ENCODE peak calls at places on chromosomes 1 and 21, in five cellular contexts. One of them, this sample, is unnamed.

GRCh38 chr1:6660415-6661049 is 35.9 kb downstream of the THAP3 start:
- DNase-seq in activated gamma-delta T cell treated with anti-CD3 and anti-CD28 coated beads, Interleukin-2, amount 50 U/mL, for 16 hours: no peak
- DNase-seq in endothelial cell: no peak
- DNase-seq in activated CD8-positive, alpha-beta T cell treated with anti-CD3 and anti-CD28 coated beads for 36 hours: no peak
- DNase-seq in stimulated activated CD4-positive, alpha-beta T cell treated with anti-CD3 and anti-CD28 coated beads, Interleukin-15, amount 100 ng/mL, for 24 hours: no peak
- DNase-seq in this sample: no peak

GRCh38 chr1:27412502-27412901 is 20.1 kb downstream of the GPR3 start:
- DNase-seq in activated gamma-delta T cell treated with anti-CD3 and anti-CD28 coated beads, Interleukin-2, amount 50 U/mL, for 16 hours: no peak
- DNase-seq in endothelial cell: no peak
- DNase-seq in activated CD8-positive, alpha-beta T cell treated with anti-CD3 and anti-CD28 coated beads for 36 hours: no peak
- DNase-seq in stimulated activated CD4-positive, alpha-beta T cell treated with anti-CD3 and anti-CD28 coated beads, Interleukin-15, amount 100 ng/mL, for 24 hours: no peak
- DNase-seq in this sample: no peak

GRCh38 chr1:202107321-202107761 is 15.4 kb upstream of the GPR37L1 start:
- DNase-seq in activated gamma-delta T cell treated with anti-CD3 and anti-CD28 coated beads, Interleukin-2, amount 50 U/mL, for 16 hours: no peak
- DNase-seq in endothelial cell: no peak
- DNase-seq in activated CD8-positive, alpha-beta T cell treated with anti-CD3 and anti-CD28 coated beads for 36 hours: no peak
- DNase-seq in stimulated activated CD4-positive, alpha-beta T cell treated with anti-CD3 and anti-CD28 coated beads, Interleukin-15, amount 100 ng/mL, for 24 hours: no peak
- DNase-seq in this sample: no peak

GRCh38 chr1:244758700-244759099 is 76.8 kb upstream of the COX20 start:
- DNase-seq in activated gamma-delta T cell treated with anti-CD3 and anti-CD28 coated beads, Interleukin-2, amount 50 U/mL, for 16 hours: no peak
- DNase-seq in endothelial cell: no peak
- DNase-seq in activated CD8-positive, alpha-beta T cell treated with anti-CD3 and anti-CD28 coated beads for 36 hours: no peak
- DNase-seq in stimulated activated CD4-positive, alpha-beta T cell treated with anti-CD3 and anti-CD28 coated beads, Interleukin-15, amount 100 ng/mL, for 24 hours: no peak
- DNase-seq in this sample: no peak

GRCh38 chr1:48784301-48784700 is 7.6 kb upstream of the BEND5 start:
- DNase-seq in activated gamma-delta T cell treated with anti-CD3 and anti-CD28 coated beads, Interleukin-2, amount 50 U/mL, for 16 hours: no peak
- DNase-seq in endothelial cell: no peak
- DNase-seq in activated CD8-positive, alpha-beta T cell treated with anti-CD3 and anti-CD28 coated beads for 36 hours: no peak
- DNase-seq in stimulated activated CD4-positive, alpha-beta T cell treated with anti-CD3 and anti-CD28 coated beads, Interleukin-15, amount 100 ng/mL, for 24 hours: no peak
- DNase-seq in this sample: no peak

GRCh38 chr1:178254433-178254832 is 160.5 kb downstream of the RASAL2 start:
- DNase-seq in activated gamma-delta T cell treated with anti-CD3 and anti-CD28 coated beads, Interleukin-2, amount 50 U/mL, for 16 hours: no peak
- DNase-seq in endothelial cell: no peak
- DNase-seq in activated CD8-positive, alpha-beta T cell treated with anti-CD3 and anti-CD28 coated beads for 36 hours: no peak
- DNase-seq in stimulated activated CD4-positive, alpha-beta T cell treated with anti-CD3 and anti-CD28 coated beads, Interleukin-15, amount 100 ng/mL, for 24 hours: no peak
- DNase-seq in this sample: no peak

GRCh38 chr1:68276448-68276847 is 44.1 kb upstream of the WLS start:
- DNase-seq in activated gamma-delta T cell treated with anti-CD3 and anti-CD28 coated beads, Interleukin-2, amount 50 U/mL, for 16 hours: no peak
- DNase-seq in endothelial cell: no peak
- DNase-seq in activated CD8-positive, alpha-beta T cell treated with anti-CD3 and anti-CD28 coated beads for 36 hours: no peak
- DNase-seq in stimulated activated CD4-positive, alpha-beta T cell treated with anti-CD3 and anti-CD28 coated beads, Interleukin-15, amount 100 ng/mL, for 24 hours: no peak
- DNase-seq in this sample: no peak

GRCh38 chr1:178093958-178094751 is at the start of gene RASAL2:
- DNase-seq in activated gamma-delta T cell treated with anti-CD3 and anti-CD28 coated beads, Interleukin-2, amount 50 U/mL, for 16 hours: no peak
- DNase-seq in endothelial cell: peak; percentile 74
- DNase-seq in activated CD8-positive, alpha-beta T cell treated with anti-CD3 and anti-CD28 coated beads for 36 hours: peak; percentile 2
- DNase-seq in stimulated activated CD4-positive, alpha-beta T cell treated with anti-CD3 and anti-CD28 coated beads, Interleukin-15, amount 100 ng/mL, for 24 hours: peak; percentile 21
- DNase-seq in this sample: peak; percentile 20

GRCh38 chr1:205237526-205238484 is 10.1 kb downstream of the TMCC2 start:
- DNase-seq in activated gamma-delta T cell treated with anti-CD3 and anti-CD28 coated beads, Interleukin-2, amount 50 U/mL, for 16 hours: no peak
- DNase-seq in endothelial cell: no peak
- DNase-seq in activated CD8-positive, alpha-beta T cell treated with anti-CD3 and anti-CD28 coated beads for 36 hours: peak; percentile 75
- DNase-seq in stimulated activated CD4-positive, alpha-beta T cell treated with anti-CD3 and anti-CD28 coated beads, Interleukin-15, amount 100 ng/mL, for 24 hours: peak; percentile 83
- DNase-seq in this sample: no peak

GRCh38 chr1:178093150-178093957 is 550 bp upstream of the RASAL2 start:
- DNase-seq in activated gamma-delta T cell treated with anti-CD3 and anti-CD28 coated beads, Interleukin-2, amount 50 U/mL, for 16 hours: no peak
- DNase-seq in endothelial cell: peak; percentile 91
- DNase-seq in activated CD8-positive, alpha-beta T cell treated with anti-CD3 and anti-CD28 coated beads for 36 hours: peak; percentile 54
- DNase-seq in stimulated activated CD4-positive, alpha-beta T cell treated with anti-CD3 and anti-CD28 coated beads, Interleukin-15, amount 100 ng/mL, for 24 hours: peak; percentile 72
- DNase-seq in this sample: peak; percentile 87

GRCh38 chr1:51569284-51570062 is 47.4 kb upstream of the OSBPL9 start:
- DNase-seq in activated gamma-delta T cell treated with anti-CD3 and anti-CD28 coated beads, Interleukin-2, amount 50 U/mL, for 16 hours: no peak
- DNase-seq in endothelial cell: no peak
- DNase-seq in activated CD8-positive, alpha-beta T cell treated with anti-CD3 and anti-CD28 coated beads for 36 hours: peak; percentile 68
- DNase-seq in stimulated activated CD4-positive, alpha-beta T cell treated with anti-CD3 and anti-CD28 coated beads, Interleukin-15, amount 100 ng/mL, for 24 hours: peak; percentile 63
- DNase-seq in this sample: peak; percentile 63

GRCh38 chr1:241531195-241532172 is 694 bp upstream of the KMO start:
- DNase-seq in activated gamma-delta T cell treated with anti-CD3 and anti-CD28 coated beads, Interleukin-2, amount 50 U/mL, for 16 hours: no peak
- DNase-seq in endothelial cell: no peak
- DNase-seq in activated CD8-positive, alpha-beta T cell treated with anti-CD3 and anti-CD28 coated beads for 36 hours: no peak
- DNase-seq in stimulated activated CD4-positive, alpha-beta T cell treated with anti-CD3 and anti-CD28 coated beads, Interleukin-15, amount 100 ng/mL, for 24 hours: no peak
- DNase-seq in this sample: peak; percentile 95

GRCh38 chr1:225426395-225427248 is 1.2 kb downstream of the LBR start:
- DNase-seq in activated gamma-delta T cell treated with anti-CD3 and anti-CD28 coated beads, Interleukin-2, amount 50 U/mL, for 16 hours: no peak
- DNase-seq in endothelial cell: no peak
- DNase-seq in activated CD8-positive, alpha-beta T cell treated with anti-CD3 and anti-CD28 coated beads for 36 hours: peak; percentile 54
- DNase-seq in stimulated activated CD4-positive, alpha-beta T cell treated with anti-CD3 and anti-CD28 coated beads, Interleukin-15, amount 100 ng/mL, for 24 hours: peak; percentile 51
- DNase-seq in this sample: peak; percentile 33

GRCh38 chr1:208211901-208212843 is 32.0 kb downstream of the PLXNA2 start:
- DNase-seq in activated gamma-delta T cell treated with anti-CD3 and anti-CD28 coated beads, Interleukin-2, amount 50 U/mL, for 16 hours: no peak
- DNase-seq in endothelial cell: peak; percentile 39
- DNase-seq in activated CD8-positive, alpha-beta T cell treated with anti-CD3 and anti-CD28 coated beads for 36 hours: no peak
- DNase-seq in stimulated activated CD4-positive, alpha-beta T cell treated with anti-CD3 and anti-CD28 coated beads, Interleukin-15, amount 100 ng/mL, for 24 hours: no peak
- DNase-seq in this sample: no peak

GRCh38 chr1:234643111-234643849 is 33.3 kb upstream of the IRF2BP2 start:
- DNase-seq in activated gamma-delta T cell treated with anti-CD3 and anti-CD28 coated beads, Interleukin-2, amount 50 U/mL, for 16 hours: no peak
- DNase-seq in endothelial cell: no peak
- DNase-seq in activated CD8-positive, alpha-beta T cell treated with anti-CD3 and anti-CD28 coated beads for 36 hours: no peak
- DNase-seq in stimulated activated CD4-positive, alpha-beta T cell treated with anti-CD3 and anti-CD28 coated beads, Interleukin-15, amount 100 ng/mL, for 24 hours: no peak
- DNase-seq in this sample: no peak

GRCh38 chr1:69524010-69524409 is 43.7 kb upstream of the LRRC7 start:
- DNase-seq in activated gamma-delta T cell treated with anti-CD3 and anti-CD28 coated beads, Interleukin-2, amount 50 U/mL, for 16 hours: no peak
- DNase-seq in endothelial cell: no peak
- DNase-seq in activated CD8-positive, alpha-beta T cell treated with anti-CD3 and anti-CD28 coated beads for 36 hours: no peak
- DNase-seq in stimulated activated CD4-positive, alpha-beta T cell treated with anti-CD3 and anti-CD28 coated beads, Interleukin-15, amount 100 ng/mL, for 24 hours: no peak
- DNase-seq in this sample: no peak

GRCh38 chr1:202807367-202807925 is 775 bp downstream of the KDM5B start:
- DNase-seq in activated gamma-delta T cell treated with anti-CD3 and anti-CD28 coated beads, Interleukin-2, amount 50 U/mL, for 16 hours: peak; percentile 13
- DNase-seq in endothelial cell: peak; percentile 15
- DNase-seq in activated CD8-positive, alpha-beta T cell treated with anti-CD3 and anti-CD28 coated beads for 36 hours: peak; percentile 64
- DNase-seq in stimulated activated CD4-positive, alpha-beta T cell treated with anti-CD3 and anti-CD28 coated beads, Interleukin-15, amount 100 ng/mL, for 24 hours: peak; percentile 61
- DNase-seq in this sample: no peak

GRCh38 chr1:1431845-1432565 is 3.5 kb upstream of the VWA1 start:
- DNase-seq in activated gamma-delta T cell treated with anti-CD3 and anti-CD28 coated beads, Interleukin-2, amount 50 U/mL, for 16 hours: no peak
- DNase-seq in endothelial cell: no peak
- DNase-seq in activated CD8-positive, alpha-beta T cell treated with anti-CD3 and anti-CD28 coated beads for 36 hours: no peak
- DNase-seq in stimulated activated CD4-positive, alpha-beta T cell treated with anti-CD3 and anti-CD28 coated beads, Interleukin-15, amount 100 ng/mL, for 24 hours: no peak
- DNase-seq in this sample: no peak

GRCh38 chr1:172265905-172266304 is 154.6 kb upstream of the C1orf105 start:
- DNase-seq in activated gamma-delta T cell treated with anti-CD3 and anti-CD28 coated beads, Interleukin-2, amount 50 U/mL, for 16 hours: no peak
- DNase-seq in endothelial cell: no peak
- DNase-seq in activated CD8-positive, alpha-beta T cell treated with anti-CD3 and anti-CD28 coated beads for 36 hours: no peak
- DNase-seq in stimulated activated CD4-positive, alpha-beta T cell treated with anti-CD3 and anti-CD28 coated beads, Interleukin-15, amount 100 ng/mL, for 24 hours: no peak
- DNase-seq in this sample: no peak

GRCh38 chr1:196897158-196897828 is 9.4 kb downstream of the CFHR4 start:
- DNase-seq in activated gamma-delta T cell treated with anti-CD3 and anti-CD28 coated beads, Interleukin-2, amount 50 U/mL, for 16 hours: no peak
- DNase-seq in endothelial cell: no peak
- DNase-seq in activated CD8-positive, alpha-beta T cell treated with anti-CD3 and anti-CD28 coated beads for 36 hours: no peak
- DNase-seq in stimulated activated CD4-positive, alpha-beta T cell treated with anti-CD3 and anti-CD28 coated beads, Interleukin-15, amount 100 ng/mL, for 24 hours: peak; percentile 1
- DNase-seq in this sample: no peak

GRCh38 chr1:2145946-2146835 is 48.4 kb downstream of the FAAP20 start:
- DNase-seq in activated gamma-delta T cell treated with anti-CD3 and anti-CD28 coated beads, Interleukin-2, amount 50 U/mL, for 16 hours: no peak
- DNase-seq in endothelial cell: no peak
- DNase-seq in activated CD8-positive, alpha-beta T cell treated with anti-CD3 and anti-CD28 coated beads for 36 hours: peak; percentile 61
- DNase-seq in stimulated activated CD4-positive, alpha-beta T cell treated with anti-CD3 and anti-CD28 coated beads, Interleukin-15, amount 100 ng/mL, for 24 hours: no peak
- DNase-seq in this sample: no peak

GRCh38 chr21:45496968-45497845 is 45.0 kb downstream of the SLC19A1 start:
- DNase-seq in activated gamma-delta T cell treated with anti-CD3 and anti-CD28 coated beads, Interleukin-2, amount 50 U/mL, for 16 hours: no peak
- DNase-seq in endothelial cell: no peak
- DNase-seq in activated CD8-positive, alpha-beta T cell treated with anti-CD3 and anti-CD28 coated beads for 36 hours: no peak
- DNase-seq in stimulated activated CD4-positive, alpha-beta T cell treated with anti-CD3 and anti-CD28 coated beads, Interleukin-15, amount 100 ng/mL, for 24 hours: no peak
- DNase-seq in this sample: no peak

GRCh38 chr1:97630281-97630680 is 290.6 kb downstream of the DPYD start:
- DNase-seq in activated gamma-delta T cell treated with anti-CD3 and anti-CD28 coated beads, Interleukin-2, amount 50 U/mL, for 16 hours: no peak
- DNase-seq in endothelial cell: peak; percentile 6
- DNase-seq in activated CD8-positive, alpha-beta T cell treated with anti-CD3 and anti-CD28 coated beads for 36 hours: no peak
- DNase-seq in stimulated activated CD4-positive, alpha-beta T cell treated with anti-CD3 and anti-CD28 coated beads, Interleukin-15, amount 100 ng/mL, for 24 hours: no peak
- DNase-seq in this sample: no peak

GRCh38 chr1:217076902-217077301 is 353.7 kb upstream of the ESRRG start:
- DNase-seq in activated gamma-delta T cell treated with anti-CD3 and anti-CD28 coated beads, Interleukin-2, amount 50 U/mL, for 16 hours: no peak
- DNase-seq in endothelial cell: no peak
- DNase-seq in activated CD8-positive, alpha-beta T cell treated with anti-CD3 and anti-CD28 coated beads for 36 hours: no peak
- DNase-seq in stimulated activated CD4-positive, alpha-beta T cell treated with anti-CD3 and anti-CD28 coated beads, Interleukin-15, amount 100 ng/mL, for 24 hours: no peak
- DNase-seq in this sample: no peak

GRCh38 chr1:23251812-23252211 is 34.5 kb upstream of the HTR1D start:
- DNase-seq in activated gamma-delta T cell treated with anti-CD3 and anti-CD28 coated beads, Interleukin-2, amount 50 U/mL, for 16 hours: no peak
- DNase-seq in endothelial cell: no peak
- DNase-seq in activated CD8-positive, alpha-beta T cell treated with anti-CD3 and anti-CD28 coated beads for 36 hours: no peak
- DNase-seq in stimulated activated CD4-positive, alpha-beta T cell treated with anti-CD3 and anti-CD28 coated beads, Interleukin-15, amount 100 ng/mL, for 24 hours: no peak
- DNase-seq in this sample: no peak

GRCh38 chr1:154589780-154590179 is 18.2 kb downstream of the ADAR start:
- DNase-seq in activated gamma-delta T cell treated with anti-CD3 and anti-CD28 coated beads, Interleukin-2, amount 50 U/mL, for 16 hours: no peak
- DNase-seq in endothelial cell: no peak
- DNase-seq in activated CD8-positive, alpha-beta T cell treated with anti-CD3 and anti-CD28 coated beads for 36 hours: no peak
- DNase-seq in stimulated activated CD4-positive, alpha-beta T cell treated with anti-CD3 and anti-CD28 coated beads, Interleukin-15, amount 100 ng/mL, for 24 hours: no peak
- DNase-seq in this sample: no peak

GRCh38 chr21:35156293-35156976 is 107.3 kb upstream of the RUNX1 start:
- DNase-seq in activated gamma-delta T cell treated with anti-CD3 and anti-CD28 coated beads, Interleukin-2, amount 50 U/mL, for 16 hours: no peak
- DNase-seq in endothelial cell: no peak
- DNase-seq in activated CD8-positive, alpha-beta T cell treated with anti-CD3 and anti-CD28 coated beads for 36 hours: no peak
- DNase-seq in stimulated activated CD4-positive, alpha-beta T cell treated with anti-CD3 and anti-CD28 coated beads, Interleukin-15, amount 100 ng/mL, for 24 hours: no peak
- DNase-seq in this sample: no peak

GRCh38 chr1:53957231-53957818 is 11.2 kb downstream of the LRRC42 start:
- DNase-seq in activated gamma-delta T cell treated with anti-CD3 and anti-CD28 coated beads, Interleukin-2, amount 50 U/mL, for 16 hours: no peak
- DNase-seq in endothelial cell: no peak
- DNase-seq in activated CD8-positive, alpha-beta T cell treated with anti-CD3 and anti-CD28 coated beads for 36 hours: no peak
- DNase-seq in stimulated activated CD4-positive, alpha-beta T cell treated with anti-CD3 and anti-CD28 coated beads, Interleukin-15, amount 100 ng/mL, for 24 hours: no peak
- DNase-seq in this sample: no peak

GRCh38 chr1:47212636-47213229 is 19.3 kb downstream of the TAL1 start:
- DNase-seq in activated gamma-delta T cell treated with anti-CD3 and anti-CD28 coated beads, Interleukin-2, amount 50 U/mL, for 16 hours: no peak
- DNase-seq in endothelial cell: no peak
- DNase-seq in activated CD8-positive, alpha-beta T cell treated with anti-CD3 and anti-CD28 coated beads for 36 hours: no peak
- DNase-seq in stimulated activated CD4-positive, alpha-beta T cell treated with anti-CD3 and anti-CD28 coated beads, Interleukin-15, amount 100 ng/mL, for 24 hours: no peak
- DNase-seq in this sample: no peak

GRCh38 chr1:109803901-109804331 is 40.2 kb upstream of the EPS8L3 start:
- DNase-seq in activated gamma-delta T cell treated with anti-CD3 and anti-CD28 coated beads, Interleukin-2, amount 50 U/mL, for 16 hours: no peak
- DNase-seq in endothelial cell: no peak
- DNase-seq in activated CD8-positive, alpha-beta T cell treated with anti-CD3 and anti-CD28 coated beads for 36 hours: no peak
- DNase-seq in stimulated activated CD4-positive, alpha-beta T cell treated with anti-CD3 and anti-CD28 coated beads, Interleukin-15, amount 100 ng/mL, for 24 hours: no peak
- DNase-seq in this sample: no peak

GRCh38 chr21:44000360-44000759 is 11.7 kb upstream of the TRAPPC10 start:
- DNase-seq in activated gamma-delta T cell treated with anti-CD3 and anti-CD28 coated beads, Interleukin-2, amount 50 U/mL, for 16 hours: no peak
- DNase-seq in endothelial cell: no peak
- DNase-seq in activated CD8-positive, alpha-beta T cell treated with anti-CD3 and anti-CD28 coated beads for 36 hours: no peak
- DNase-seq in stimulated activated CD4-positive, alpha-beta T cell treated with anti-CD3 and anti-CD28 coated beads, Interleukin-15, amount 100 ng/mL, for 24 hours: no peak
- DNase-seq in this sample: no peak

GRCh38 chr1:204241914-204242313 is 28.1 kb upstream of the GOLT1A start:
- DNase-seq in activated gamma-delta T cell treated with anti-CD3 and anti-CD28 coated beads, Interleukin-2, amount 50 U/mL, for 16 hours: no peak
- DNase-seq in endothelial cell: no peak
- DNase-seq in activated CD8-positive, alpha-beta T cell treated with anti-CD3 and anti-CD28 coated beads for 36 hours: no peak
- DNase-seq in stimulated activated CD4-positive, alpha-beta T cell treated with anti-CD3 and anti-CD28 coated beads, Interleukin-15, amount 100 ng/mL, for 24 hours: no peak
- DNase-seq in this sample: no peak

GRCh38 chr1:200250469-200250868 is 159.4 kb downstream of the ZNF281 start:
- DNase-seq in activated gamma-delta T cell treated with anti-CD3 and anti-CD28 coated beads, Interleukin-2, amount 50 U/mL, for 16 hours: no peak
- DNase-seq in endothelial cell: no peak
- DNase-seq in activated CD8-positive, alpha-beta T cell treated with anti-CD3 and anti-CD28 coated beads for 36 hours: no peak
- DNase-seq in stimulated activated CD4-positive, alpha-beta T cell treated with anti-CD3 and anti-CD28 coated beads, Interleukin-15, amount 100 ng/mL, for 24 hours: no peak
- DNase-seq in this sample: no peak

GRCh38 chr1:110034451-110035235 is at the start of gene STRIP1:
- DNase-seq in activated gamma-delta T cell treated with anti-CD3 and anti-CD28 coated beads, Interleukin-2, amount 50 U/mL, for 16 hours: peak; percentile 85
- DNase-seq in endothelial cell: peak; percentile 88
- DNase-seq in activated CD8-positive, alpha-beta T cell treated with anti-CD3 and anti-CD28 coated beads for 36 hours: peak; percentile 95
- DNase-seq in stimulated activated CD4-positive, alpha-beta T cell treated with anti-CD3 and anti-CD28 coated beads, Interleukin-15, amount 100 ng/mL, for 24 hours: peak; percentile 93
- DNase-seq in this sample: peak; percentile 91

GRCh38 chr1:59443355-59443754 is 146.5 kb downstream of the FGGY start:
- DNase-seq in activated gamma-delta T cell treated with anti-CD3 and anti-CD28 coated beads, Interleukin-2, amount 50 U/mL, for 16 hours: no peak
- DNase-seq in endothelial cell: no peak
- DNase-seq in activated CD8-positive, alpha-beta T cell treated with anti-CD3 and anti-CD28 coated beads for 36 hours: no peak
- DNase-seq in stimulated activated CD4-positive, alpha-beta T cell treated with anti-CD3 and anti-CD28 coated beads, Interleukin-15, amount 100 ng/mL, for 24 hours: no peak
- DNase-seq in this sample: no peak

This sample was measured in KG1.